ENCODE peak calls at places on chromosomes 12 and 14, in four cellular contexts. One of them, this sample, is unnamed.

GRCh38 chr12:121712462-121713256 is at the start of gene TMEM120B:
- DNase-seq in HepG2: peak
- DNase-seq in right atrium auricular region: peak
- DNase-seq in tibial artery: peak
- DNase-seq in this sample: peak

GRCh38 chr14:32947081-32947480 is 8.4 kb downstream of the NPAS3 start:
- DNase-seq in HepG2: no peak
- DNase-seq in right atrium auricular region: no peak
- DNase-seq in tibial artery: no peak
- DNase-seq in this sample: no peak

GRCh38 chr14:52266782-52267181 is 716 bp upstream of the PTGDR start:
- DNase-seq in HepG2: no peak
- DNase-seq in right atrium auricular region: no peak
- DNase-seq in tibial artery: peak
- DNase-seq in this sample: no peak

GRCh38 chr12:91588874-91589454 is 406.3 kb upstream of the DCN start:
- DNase-seq in HepG2: no peak
- DNase-seq in right atrium auricular region: no peak
- DNase-seq in tibial artery: no peak
- DNase-seq in this sample: no peak

GRCh38 chr12:12200363-12200762 is 66.5 kb downstream of the LRP6 start:
- DNase-seq in HepG2: no peak
- DNase-seq in right atrium auricular region: no peak
- DNase-seq in tibial artery: no peak
- DNase-seq in this sample: no peak

GRCh38 chr14:21825845-21826244 is 152.2 kb upstream of the OR4E1 start:
- DNase-seq in HepG2: no peak
- DNase-seq in right atrium auricular region: no peak
- DNase-seq in tibial artery: no peak
- DNase-seq in this sample: no peak

GRCh38 chr14:87896393-87897380 is 96.3 kb downstream of the GALC start:
- DNase-seq in HepG2: peak
- DNase-seq in right atrium auricular region: no peak
- DNase-seq in tibial artery: no peak
- DNase-seq in this sample: no peak

GRCh38 chr12:95169368-95169767 is 47.9 kb downstream of the FGD6 start:
- DNase-seq in HepG2: peak
- DNase-seq in right atrium auricular region: no peak
- DNase-seq in tibial artery: no peak
- DNase-seq in this sample: no peak

GRCh38 chr12:4825139-4825858 is 84.4 kb upstream of the KCNA1 start:
- DNase-seq in HepG2: no peak
- DNase-seq in right atrium auricular region: no peak
- DNase-seq in tibial artery: no peak
- DNase-seq in this sample: no peak

GRCh38 chr14:104178279-104178678 is 39.9 kb downstream of the KIF26A start:
- DNase-seq in HepG2: no peak
- DNase-seq in right atrium auricular region: no peak
- DNase-seq in tibial artery: no peak
- DNase-seq in this sample: no peak

GRCh38 chr12:124928095-124928911 is 13.9 kb upstream of the UBC start:
- DNase-seq in HepG2: no peak
- DNase-seq in right atrium auricular region: peak
- DNase-seq in tibial artery: peak
- DNase-seq in this sample: no peak

GRCh38 chr14:92513966-92514843 is 624 bp downstream of the RIN3 start:
- DNase-seq in HepG2: peak
- DNase-seq in right atrium auricular region: no peak
- DNase-seq in tibial artery: no peak
- DNase-seq in this sample: no peak

GRCh38 chr12:19741132-19741489 is 301.8 kb downstream of the AEBP2 start:
- DNase-seq in HepG2: no peak
- DNase-seq in right atrium auricular region: no peak
- DNase-seq in tibial artery: no peak
- DNase-seq in this sample: no peak
- TF ChIP-seq CTCF in HepG2: no peak
- TF ChIP-seq CTCF in right atrium auricular region: no peak
- TF ChIP-seq CTCF in tibial artery: no peak
- TF ChIP-seq CTCF in this sample: no peak

GRCh38 chr14:89721991-89722390 is 232.5 kb downstream of the EFCAB11 start:
- DNase-seq in HepG2: no peak
- DNase-seq in right atrium auricular region: no peak
- DNase-seq in tibial artery: no peak
- DNase-seq in this sample: no peak

GRCh38 chr14:89721330-89721729 is 233.2 kb downstream of the EFCAB11 start:
- DNase-seq in HepG2: no peak
- DNase-seq in right atrium auricular region: no peak
- DNase-seq in tibial artery: no peak
- DNase-seq in this sample: no peak

GRCh38 chr14:89719371-89720075 is 235.0 kb downstream of the EFCAB11 start:
- DNase-seq in HepG2: no peak
- DNase-seq in right atrium auricular region: no peak
- DNase-seq in tibial artery: no peak
- DNase-seq in this sample: no peak

GRCh38 chr14:89720076-89720687 is 234.3 kb downstream of the EFCAB11 start:
- DNase-seq in HepG2: no peak
- DNase-seq in right atrium auricular region: no peak
- DNase-seq in tibial artery: no peak
- DNase-seq in this sample: no peak

GRCh38 chr14:89720741-89721315 is 233.7 kb downstream of the EFCAB11 start:
- DNase-seq in HepG2: no peak
- DNase-seq in right atrium auricular region: peak
- DNase-seq in tibial artery: peak
- DNase-seq in this sample: no peak
- TF ChIP-seq CTCF in HepG2: no peak
- TF ChIP-seq CTCF in right atrium auricular region: no peak
- TF ChIP-seq CTCF in tibial artery: no peak
- TF ChIP-seq CTCF in this sample: no peak

DNA sequence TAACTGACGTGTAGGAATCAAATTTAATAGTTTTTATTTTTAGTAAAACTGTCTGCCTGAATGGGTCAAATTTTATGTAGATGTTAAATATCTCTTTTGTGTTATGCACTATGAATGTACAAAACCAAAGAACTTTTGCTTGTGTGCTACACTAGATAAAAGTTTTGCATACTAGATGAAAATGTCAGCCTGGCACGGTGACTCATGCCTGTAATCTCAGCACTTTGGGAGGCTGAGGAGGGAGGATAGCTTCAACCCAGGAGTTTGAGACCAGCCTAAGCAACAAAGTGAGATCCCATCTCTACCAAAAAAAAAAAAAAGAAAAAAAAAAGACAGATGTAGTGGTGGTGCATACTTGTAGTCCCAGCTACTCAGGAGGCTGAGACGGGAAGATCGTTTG is 11.1 kb downstream of the AEBP2 start:
- DNase-seq in HepG2: no peak
- DNase-seq in right atrium auricular region: no peak
- DNase-seq in tibial artery: peak
- DNase-seq in this sample: no peak
- TF ChIP-seq CTCF in HepG2: no peak
- TF ChIP-seq CTCF in right atrium auricular region: no peak
- TF ChIP-seq CTCF in tibial artery: no peak
- TF ChIP-seq CTCF in this sample: no peak

GRCh38 chr12:117060927-117061300 is 38.3 kb downstream of the TESC start:
- DNase-seq in HepG2: no peak
- DNase-seq in right atrium auricular region: no peak
- DNase-seq in tibial artery: no peak
- DNase-seq in this sample: no peak
- TF ChIP-seq CTCF in HepG2: no peak
- TF ChIP-seq CTCF in right atrium auricular region: no peak
- TF ChIP-seq CTCF in tibial artery: no peak
- TF ChIP-seq CTCF in this sample: no peak

DNA sequence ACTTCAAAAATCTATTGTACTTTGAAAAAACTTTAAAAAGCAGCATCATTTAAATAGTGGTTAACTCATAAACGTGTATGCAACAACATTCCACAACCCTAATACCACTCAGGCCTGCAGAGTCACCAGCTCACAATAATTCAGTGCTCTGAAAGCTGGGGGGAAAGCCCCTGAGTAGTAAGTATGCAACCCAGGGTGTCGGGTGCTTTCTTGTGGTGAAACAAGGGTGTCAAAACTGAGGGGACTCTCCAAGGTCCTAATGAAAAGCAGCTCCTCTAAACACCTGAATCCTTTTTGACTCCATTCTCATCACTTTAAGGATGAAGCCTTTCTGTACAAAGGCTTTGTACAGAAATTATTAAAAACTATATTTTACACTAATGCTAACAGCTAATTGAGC is 33.7 kb downstream of the FGFR1OP2 start:
- DNase-seq in HepG2: no peak
- DNase-seq in right atrium auricular region: no peak
- DNase-seq in tibial artery: no peak
- DNase-seq in this sample: no peak
- TF ChIP-seq CTCF in HepG2: no peak
- TF ChIP-seq CTCF in right atrium auricular region: no peak
- TF ChIP-seq CTCF in tibial artery: no peak
- TF ChIP-seq CTCF in this sample: no peak

GRCh38 chr14:35895256-35895655 is 69.1 kb downstream of the BRMS1L start:
- DNase-seq in HepG2: no peak
- DNase-seq in right atrium auricular region: no peak
- DNase-seq in tibial artery: no peak
- DNase-seq in this sample: no peak

GRCh38 chr14:35900741-35901140 is 74.6 kb downstream of the BRMS1L start:
- DNase-seq in HepG2: no peak
- DNase-seq in right atrium auricular region: no peak
- DNase-seq in tibial artery: no peak
- DNase-seq in this sample: no peak

GRCh38 chr14:35898217-35898775 is 72.2 kb downstream of the BRMS1L start:
- DNase-seq in HepG2: no peak
- DNase-seq in right atrium auricular region: no peak
- DNase-seq in tibial artery: no peak
- DNase-seq in this sample: no peak

GRCh38 chr14:35897616-35898111 is 71.5 kb downstream of the BRMS1L start:
- DNase-seq in HepG2: peak
- DNase-seq in right atrium auricular region: no peak
- DNase-seq in tibial artery: no peak
- DNase-seq in this sample: no peak
- TF ChIP-seq CTCF in HepG2: no peak
- TF ChIP-seq CTCF in right atrium auricular region: no peak
- TF ChIP-seq CTCF in tibial artery: no peak
- TF ChIP-seq CTCF in this sample: no peak

DNA sequence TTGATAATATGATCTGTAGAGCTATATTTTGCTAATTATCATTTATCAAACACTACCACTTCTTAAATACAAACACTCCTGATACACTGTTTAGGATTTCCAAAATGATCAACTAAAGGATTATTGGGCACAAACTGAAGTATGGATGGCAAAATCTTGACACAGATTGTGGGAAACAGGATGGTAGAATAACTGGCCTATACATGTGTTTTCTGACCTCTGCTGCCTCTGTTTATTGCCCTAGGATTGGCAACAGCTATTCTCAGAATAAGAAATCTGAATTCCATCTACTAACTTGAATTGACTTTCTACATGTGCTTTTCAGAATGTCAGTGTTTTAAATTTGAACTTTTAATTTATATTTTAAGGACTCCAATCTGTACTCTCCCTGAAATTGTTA is 209.1 kb downstream of the MED13L start:
- DNase-seq in HepG2: no peak
- DNase-seq in right atrium auricular region: no peak
- DNase-seq in tibial artery: no peak
- DNase-seq in this sample: no peak
- TF ChIP-seq CTCF in HepG2: no peak
- TF ChIP-seq CTCF in right atrium auricular region: no peak
- TF ChIP-seq CTCF in tibial artery: no peak
- TF ChIP-seq CTCF in this sample: no peak

DNA sequence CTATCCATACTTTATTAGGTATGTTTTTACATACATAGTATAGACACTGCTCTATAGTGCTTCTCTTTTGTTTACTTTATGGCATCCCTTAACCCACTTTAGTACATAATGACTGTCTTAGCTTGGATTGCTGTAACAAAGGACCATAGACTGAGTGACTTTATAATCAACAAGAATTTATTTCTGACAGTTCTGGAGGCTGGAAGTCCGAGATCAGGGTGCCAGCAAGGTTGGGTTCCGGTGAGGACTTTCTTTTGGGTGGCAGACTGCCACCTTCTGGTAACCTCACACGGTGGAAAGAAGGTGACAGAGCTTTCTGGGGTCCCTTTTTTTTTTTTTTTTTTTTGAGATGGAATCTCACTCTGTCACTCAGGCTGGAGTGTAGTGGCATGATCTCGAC is 48.6 kb upstream of the PPM1H start:
- DNase-seq in HepG2: peak
- DNase-seq in right atrium auricular region: no peak
- DNase-seq in tibial artery: no peak
- DNase-seq in this sample: no peak
- TF ChIP-seq CTCF in HepG2: peak
- TF ChIP-seq CTCF in right atrium auricular region: no peak
- TF ChIP-seq CTCF in tibial artery: no peak
- TF ChIP-seq CTCF in this sample: peak

GRCh38 chr12:5900533-5901255 is 44.4 kb downstream of the ANO2 start:
- DNase-seq in HepG2: no peak
- DNase-seq in right atrium auricular region: peak
- DNase-seq in tibial artery: no peak
- DNase-seq in this sample: no peak

GRCh38 chr12:5904441-5904840 is 40.6 kb downstream of the ANO2 start:
- DNase-seq in HepG2: no peak
- DNase-seq in right atrium auricular region: no peak
- DNase-seq in tibial artery: peak
- DNase-seq in this sample: no peak

GRCh38 chr12:5901416-5901815 is 43.6 kb downstream of the ANO2 start:
- DNase-seq in HepG2: no peak
- DNase-seq in right atrium auricular region: peak
- DNase-seq in tibial artery: no peak
- DNase-seq in this sample: no peak

GRCh38 chr12:5902736-5903135 is 42.3 kb downstream of the ANO2 start:
- DNase-seq in HepG2: no peak
- DNase-seq in right atrium auricular region: peak
- DNase-seq in tibial artery: no peak
- DNase-seq in this sample: no peak

DNA sequence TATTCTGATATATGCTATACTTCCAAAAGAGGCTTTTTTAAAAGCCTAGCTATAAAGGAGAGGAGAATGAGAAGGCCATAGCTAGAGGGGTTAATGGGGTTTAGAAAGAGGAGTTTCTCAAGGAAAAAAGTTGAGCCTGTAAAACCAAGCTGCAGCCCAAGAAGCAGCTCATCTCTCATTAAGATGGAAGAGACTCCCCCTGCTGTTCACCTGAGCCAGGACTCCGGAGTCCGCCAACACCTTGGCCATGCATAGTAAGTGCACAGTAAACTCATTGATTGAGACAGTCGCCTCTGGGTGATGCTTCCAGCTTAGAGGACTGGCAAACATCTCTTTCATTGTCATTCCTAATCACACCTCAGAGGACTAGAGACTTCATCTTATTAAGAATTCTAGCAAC is 46.2 kb downstream of the ANO2 start:
- DNase-seq in HepG2: no peak
- DNase-seq in right atrium auricular region: peak
- DNase-seq in tibial artery: no peak
- DNase-seq in this sample: no peak
- TF ChIP-seq CTCF in HepG2: peak
- TF ChIP-seq CTCF in right atrium auricular region: no peak
- TF ChIP-seq CTCF in tibial artery: no peak
- TF ChIP-seq CTCF in this sample: peak